ENCODE peak calls at places on chromosomes 6 and 20, in seven cellular contexts. N is right cardiac atrium, I is astrocyte of the spinal cord, C is OCI-LY7, G is HTR-8/SVneo, J is iPS-NIHi11, E is epithelial cell of esophagus. V is an unnamed sample.
A peak's percentile ranks its signal among the peaks of the same experiment; 100 is the strongest.

GRCh38 chr6:113824411-113824810 is 32.7 kb upstream of the MARCKS start:
- DNase-seq in E (peak; percentile 11), J (no peak), I (peak; percentile 37), N (no peak), G (no peak), C (no peak), V (no peak)

GRCh38 chr6:130944486-130944885 is 117.3 kb downstream of the SMLR1 start:
- DNase-seq in I (no peak), E (no peak), G (no peak), J (no peak), C (no peak), N (peak; percentile 71), V (no peak)

GRCh38 chr20:45104786-45105185 is 3.9 kb upstream of the KCNS1 start:
- DNase-seq in N (no peak), C (no peak), E (peak; percentile 92), I (peak; percentile 77), J (no peak), G (peak; percentile 76), V (no peak)

GRCh38 chr6:37036146-37036545 is 30.7 kb downstream of the FGD2 start:
- DNase-seq in N (peak; percentile 7), I (no peak), C (no peak), G (no peak), E (no peak), J (no peak), V (no peak)

GRCh38 chr20:19975436-19975799 is 41.7 kb upstream of the NAA20 start:
- DNase-seq in G (no peak), E (no peak), J (no peak), C (no peak), N (no peak), I (peak; percentile 56), V (no peak)

GRCh38 chr20:37823276-37823980 is 79.5 kb upstream of the VSTM2L start:
- DNase-seq in N (no peak), G (no peak), J (no peak), C (no peak), E (peak; percentile 55), I (no peak), V (no peak)

GRCh38 chr20:9467995-9468394 is 46.4 kb upstream of the LAMP5 start:
- DNase-seq in J (peak; percentile 59), N (no peak), G (no peak), I (no peak), C (peak; percentile 5), E (no peak), V (no peak)

GRCh38 chr20:44187054-44187762 is at the start of gene JPH2:
- DNase-seq in C (no peak), I (peak; percentile 54), N (peak; percentile 83), E (peak; percentile 89), J (peak; percentile 66), G (peak; percentile 98), V (no peak)

GRCh38 chr6:165676435-165677068 is 13.5 kb upstream of the PDE10A start:
- DNase-seq in I (peak; percentile 34), E (no peak), N (peak; percentile 81), G (no peak), J (no peak), C (no peak), V (peak; percentile 52)

GRCh38 chr6:130632288-130632687 is 194.9 kb upstream of the SMLR1 start:
- DNase-seq in G (no peak), C (no peak), I (no peak), E (peak; percentile 33), J (no peak), N (no peak), V (peak; percentile 1)

GRCh38 chr6:33622456-33623431 is 1.6 kb downstream of the ITPR3 start:
- DNase-seq in E (peak; percentile 82), N (no peak), G (no peak), I (no peak), C (no peak), J (no peak), V (peak; percentile 31)

GRCh38 chr20:2000286-2000685 is 6.4 kb upstream of the PDYN start:
- DNase-seq in N (no peak), E (no peak), C (no peak), I (no peak), G (no peak), J (no peak), V (no peak)

GRCh38 chr6:87763901-87764300 is 61.9 kb upstream of the AKIRIN2 start:
- DNase-seq in E (peak; percentile 90), C (no peak), J (no peak), G (no peak), N (no peak), I (no peak), V (no peak)

GRCh38 chr20:33656783-33657703 is 5.1 kb upstream of the C20orf144 start:
- DNase-seq in I (no peak), G (no peak), C (no peak), E (no peak), N (peak; percentile 45), J (no peak), V (no peak)

GRCh38 chr6:139852484-139853140 is 478.2 kb upstream of the CITED2 start:
- DNase-seq in C (no peak), N (no peak), J (no peak), G (peak; percentile 10), I (peak; percentile 52), E (peak; percentile 42), V (no peak)

GRCh38 chr6:27814665-27815424 is 97.4 kb downstream of the OR2B2 start:
- DNase-seq in J (peak; percentile 49), N (peak; percentile 60), E (peak; percentile 97), C (peak; percentile 96), I (peak; percentile 97), G (peak; percentile 78), V (peak; percentile 95)

GRCh38 chr6:161908872-161909271 is 635.0 kb upstream of the AGPAT4 start:
- DNase-seq in E (no peak), J (no peak), G (no peak), I (peak; percentile 31), N (no peak), C (no peak), V (no peak)

GRCh38 chr20:3678893-3679720 is 2.7 kb downstream of the ADAM33 start:
- DNase-seq in G (no peak), E (no peak), J (no peak), C (no peak), N (no peak), I (no peak), V (no peak)

GRCh38 chr20:46154796-46155195 is 36.7 kb downstream of the CD40 start:
- DNase-seq in G (no peak), E (no peak), I (no peak), C (no peak), N (no peak), J (no peak), V (no peak)

GRCh38 chr6:42616716-42617115 is 52.9 kb downstream of the UBR2 start:
- DNase-seq in C (no peak), N (no peak), J (no peak), G (no peak), E (peak; percentile 25), I (no peak), V (no peak)

GRCh38 chr6:111418971-111419693 is 63.9 kb downstream of the REV3L start:
- DNase-seq in E (peak; percentile 69), J (no peak), N (no peak), I (peak; percentile 76), C (no peak), G (no peak), V (peak; percentile 63)